ENCODE peak calls at places on chromosomes 11 and 22, in four cellular contexts. L, C, J and R are unnamed samples.

GRCh38 chr11:32087602-32088001 is 3.3 kb upstream of the RCN1 start:
- DNase-seq in L (no peak), C (no peak), J (no peak), R (no peak)

GRCh38 chr11:100680070-100680469 is 7.0 kb upstream of the ARHGAP42 start:
- DNase-seq in L (no peak), C (no peak), J (no peak), R (no peak)

GRCh38 chr11:14969922-14970323 is 2.2 kb downstream of the CALCA start:
- DNase-seq in L (no peak), C (peak; percentile 92), J (no peak), R (no peak)

GRCh38 chr11:70304208-70304603 is 33.7 kb downstream of the PPFIA1 start:
- DNase-seq in L (no peak), C (no peak), J (no peak), R (no peak)

GRCh38 chr11:36233226-36233625 is 56.0 kb downstream of the COMMD9 start:
- DNase-seq in L (no peak), C (no peak), J (no peak), R (no peak)

GRCh38 chr11:118928870-118929495 is 3.3 kb upstream of the BCL9L start:
- DNase-seq in L (peak; percentile 51), C (no peak), J (no peak), R (no peak)

GRCh38 chr11:88152381-88152780 is 22.9 kb downstream of the RAB38 start:
- DNase-seq in L (no peak), C (no peak), J (no peak), R (no peak)

GRCh38 chr11:76770642-76771445 is 12.3 kb upstream of the TSKU start:
- DNase-seq in L (peak; percentile 88), C (no peak), J (peak; percentile 80), R (no peak)

GRCh38 chr11:75627879-75628668 is 40.8 kb downstream of the MAP6 start:
- DNase-seq in L (no peak), C (peak; percentile 53), J (no peak), R (no peak)

GRCh38 chr11:132186699-132187098 is 816.3 kb downstream of the NTM start:
- DNase-seq in L (no peak), C (peak; percentile 39), J (no peak), R (no peak)

GRCh38 chr11:100942016-100942415 is 187.6 kb downstream of the PGR start:
- DNase-seq in L (no peak), C (no peak), J (no peak), R (no peak)

GRCh38 chr11:66856496-66857233 is at the start of gene LRFN4:
- DNase-seq in L (no peak), C (no peak), J (no peak), R (no peak)

GRCh38 chr22:25540128-25540790 is 24.2 kb upstream of the GRK3 start:
- DNase-seq in L (no peak), C (no peak), J (peak; percentile 25), R (no peak)

GRCh38 chr11:123438191-123438627 is 8.1 kb downstream of the GRAMD1B start:
- DNase-seq in L (no peak), C (peak; percentile 47), J (no peak), R (no peak)

GRCh38 chr11:33928564-33928963 is 36.7 kb upstream of the LMO2 start:
- DNase-seq in L (no peak), C (no peak), J (no peak), R (no peak)

GRCh38 chr11:61556621-61557020 is 24.3 kb downstream of the SYT7 start:
- DNase-seq in L (no peak), C (no peak), J (no peak), R (no peak)

GRCh38 chr22:20463324-20464095 is 25.9 kb upstream of the SCARF2 start:
- DNase-seq in L (no peak), C (no peak), J (no peak), R (no peak)

DNA sequence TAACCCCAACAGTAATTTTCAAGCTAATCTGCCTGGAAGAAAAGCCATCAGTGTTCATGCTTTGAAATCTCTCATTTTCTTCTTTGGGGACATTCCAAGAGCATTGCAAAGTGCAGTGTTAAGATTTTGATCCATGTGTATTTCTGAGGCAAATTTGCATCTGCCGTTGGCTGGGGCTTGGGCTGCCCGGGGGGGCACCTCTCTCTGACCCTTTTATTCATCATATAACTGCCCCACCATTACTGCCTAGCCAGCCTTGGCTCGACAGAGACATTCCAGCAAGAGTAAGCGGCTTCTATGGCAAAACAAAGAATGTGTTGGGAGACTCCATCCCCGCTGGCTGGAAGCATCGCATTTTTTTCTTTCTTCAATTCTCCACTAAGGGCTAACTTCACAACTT is 483.5 kb downstream of the BRD1 start:
- DNase-seq in L (no peak), C (peak; percentile 8), J (no peak), R (no peak)
- H3K4me1 ChIP-seq in L (no peaks in the 10 kb centered on the region), C (no peaks in the 10 kb centered on the region), J (no peaks in the 10 kb centered on the region), R (no peaks in the 10 kb centered on the region)

DNA sequence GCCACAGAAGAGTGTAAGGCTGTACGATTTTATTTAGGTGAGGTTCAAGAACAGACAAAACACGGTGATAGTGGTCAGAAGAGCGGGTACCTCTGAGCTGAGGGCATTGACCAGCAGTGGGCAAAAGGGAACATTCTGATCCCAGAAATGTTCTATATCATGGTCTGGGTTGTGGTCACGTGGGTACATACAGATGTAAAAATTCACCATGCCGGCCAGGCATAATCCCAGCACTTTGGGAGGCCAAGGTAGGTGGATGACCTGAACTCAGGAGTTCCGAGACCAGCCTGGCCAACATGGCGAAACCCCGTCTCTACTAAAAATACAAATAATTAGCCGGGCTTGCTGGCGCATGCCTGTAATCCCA is 31.1 kb upstream of the GCAT start:
- DNase-seq in L (no peak), C (no peak), J (no peak), R (no peak)
- H3K4me1 ChIP-seq in L (peaks cover 10% of the 10 kb centered on the region), C (no peaks in the 10 kb centered on the region), J (no peaks in the 10 kb centered on the region), R (peaks cover 13% of the 10 kb centered on the region)

DNA sequence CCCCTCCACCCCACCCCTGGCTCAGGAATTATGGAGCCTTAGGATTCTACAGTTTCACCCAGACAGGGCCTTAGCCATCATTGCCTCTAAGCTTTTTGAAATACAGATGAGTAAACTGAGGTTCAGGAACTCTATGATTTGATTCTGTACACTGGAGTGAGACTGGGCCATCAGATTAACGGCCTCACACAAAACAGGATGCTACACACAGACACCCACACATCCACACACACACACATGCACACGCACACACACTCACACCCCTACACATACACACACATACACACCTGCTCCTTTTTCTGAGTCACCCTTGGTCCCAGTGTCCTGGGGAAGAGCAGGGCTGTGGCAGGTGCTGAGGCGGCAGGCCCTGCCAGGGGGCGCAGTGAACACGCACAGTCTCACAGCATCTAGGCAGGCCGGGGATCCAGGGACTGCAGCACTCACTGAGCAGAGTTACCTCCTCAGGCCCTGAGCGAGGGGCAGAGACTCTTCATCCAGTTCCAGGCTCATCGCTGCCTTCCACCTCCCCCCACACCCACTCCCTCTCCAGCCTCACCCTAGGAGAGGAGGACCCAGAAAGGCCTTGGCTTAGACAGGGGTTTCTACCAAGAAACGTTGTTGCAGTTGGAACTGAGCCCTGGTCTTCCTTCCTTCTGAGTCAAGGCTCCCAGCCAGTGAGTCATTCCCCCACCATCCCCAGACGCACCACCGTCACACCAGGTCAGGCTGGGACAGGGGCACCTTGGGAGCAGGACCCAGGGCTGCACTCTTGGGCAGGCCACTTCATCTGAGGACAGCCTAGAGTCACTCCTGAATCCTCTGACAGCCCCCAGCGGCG is 89.8 kb upstream of the PARVA start:
- DNase-seq in L (peak; percentile 86), C (peak; percentile 89), J (peak; percentile 86), R (peak; percentile 90)
- H3K4me1 ChIP-seq in L (peaks cover 34% of the 10 kb centered on the region), C (no peaks in the 10 kb centered on the region), J (peaks cover 6% of the 10 kb centered on the region), R (peaks cover 33% of the 10 kb centered on the region)

GRCh38 chr11:78138694-78139421 is 568 bp downstream of the ALG8 start:
- DNase-seq in L (no peak), C (no peak), J (no peak), R (no peak)

GRCh38 chr11:78139422-78140391 is at the start of gene ALG8:
- DNase-seq in L (peak; percentile 95), C (peak; percentile 96), J (peak; percentile 93), R (no peak)

GRCh38 chr11:78140392-78141077 is 1.1 kb upstream of the ALG8 start:
- DNase-seq in L (no peak), C (no peak), J (no peak), R (no peak)

GRCh38 chr11:78132475-78132874 is 7.0 kb downstream of the ALG8 start:
- DNase-seq in L (no peak), C (no peak), J (no peak), R (no peak)

GRCh38 chr11:78138281-78138680 is 1.1 kb downstream of the ALG8 start:
- DNase-seq in L (no peak), C (no peak), J (no peak), R (no peak)
- H3K4me1 ChIP-seq in L (peaks cover 7% of the 10 kb centered on the region), C (no peaks in the 10 kb centered on the region), J (no peaks in the 10 kb centered on the region), R (peaks cover 20% of the 10 kb centered on the region)

DNA sequence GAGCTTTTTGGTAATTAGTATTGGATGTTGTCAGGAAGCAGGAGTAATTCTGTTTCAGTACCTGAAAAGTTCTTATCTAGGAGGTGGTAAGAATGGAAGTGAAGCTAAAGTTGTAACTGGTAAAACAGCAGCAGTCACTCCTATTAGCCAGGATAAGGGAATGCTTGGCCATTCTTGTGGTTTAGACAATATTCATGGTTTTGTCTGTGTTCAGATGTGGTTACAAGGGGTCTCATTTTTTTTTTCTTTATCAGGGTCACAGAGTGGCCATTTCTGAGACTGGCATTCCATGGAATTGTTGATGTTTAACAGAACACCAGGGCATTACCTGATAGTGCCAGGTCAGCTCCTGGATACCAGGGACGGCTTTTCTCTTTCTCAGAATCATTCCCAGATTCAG is 23.8 kb downstream of the TAF1D start:
- DNase-seq in L (no peak), C (no peak), J (no peak), R (no peak)
- H3K4me1 ChIP-seq in L (no peaks in the 10 kb centered on the region), C (no peaks in the 10 kb centered on the region), J (no peaks in the 10 kb centered on the region), R (no peaks in the 10 kb centered on the region)

DNA sequence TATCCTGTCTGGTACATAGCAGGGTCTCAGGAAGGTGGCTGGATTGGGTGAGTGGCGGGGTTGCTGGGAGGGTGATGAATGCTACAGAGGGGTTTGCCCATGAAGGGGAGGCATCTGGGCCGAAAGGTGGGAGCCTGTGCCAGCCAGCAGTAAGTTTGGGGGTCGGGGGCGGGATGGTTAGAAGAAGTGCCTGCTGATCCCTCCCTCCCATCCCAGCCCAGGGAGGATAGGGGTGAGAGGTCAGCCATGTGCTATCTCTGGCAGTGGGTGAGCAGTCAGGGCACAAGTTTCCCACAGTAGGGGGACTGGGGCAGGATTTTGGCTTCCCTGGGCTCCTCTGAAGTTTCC is 2.9 kb downstream of the CD82 start:
- DNase-seq in L (no peak), C (no peak), J (no peak), R (no peak)
- H3K4me1 ChIP-seq in L (peaks cover 52% of the 10 kb centered on the region), C (no peaks in the 10 kb centered on the region), J (peaks cover 4% of the 10 kb centered on the region), R (peaks cover 69% of the 10 kb centered on the region)

DNA sequence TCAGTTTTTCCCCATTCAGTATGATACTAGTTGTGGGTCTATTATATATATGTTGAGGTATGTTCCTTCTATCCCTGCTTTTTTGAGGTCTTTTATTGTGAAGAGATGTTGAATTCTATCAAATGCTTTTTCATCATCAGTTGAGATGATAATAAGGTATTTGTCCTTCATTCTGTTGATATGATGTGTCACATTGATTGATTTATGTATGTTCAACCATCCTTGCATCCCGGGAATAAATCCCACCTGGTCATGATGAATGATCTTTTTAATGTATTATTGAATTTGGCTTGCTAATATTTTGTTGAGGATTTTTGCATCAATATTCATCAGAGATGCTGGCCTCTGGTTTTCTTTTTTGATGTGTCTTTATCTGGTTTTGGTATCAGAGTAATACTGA is 26.0 kb downstream of the ENDOD1 start:
- DNase-seq in L (no peak), C (no peak), J (no peak), R (no peak)
- H3K4me1 ChIP-seq in L (peaks cover 5% of the 10 kb centered on the region), C (no peaks in the 10 kb centered on the region), J (no peaks in the 10 kb centered on the region), R (peaks cover 23% of the 10 kb centered on the region)